ENCODE peak calls at places on chromosome 7, in four cellular contexts. W is NCI-H1417; Z is Panc1; M is naive thymus-derived CD8-positive, alpha-beta T cell. X is an unnamed sample.

GRCh38 chr7:134454277-134454676 is 4.6 kb downstream of the AKR1B1 start:
- DNase-seq in M (no peak), Z (no peak), W (no peak), X (no peak)

GRCh38 chr7:104650991-104651680 is 322.7 kb downstream of the LHFPL3 start:
- DNase-seq in W (no peak), Z (no peak), M (no peak), X (no peak)

GRCh38 chr7:15459018-15459621 is 102.7 kb downstream of the AGMO start:
- DNase-seq in M (no peak), W (no peak), Z (no peak), X (peak)

GRCh38 chr7:135291809-135292253 is 58.2 kb downstream of the STRA8 start:
- DNase-seq in M (no peak), Z (peak), W (no peak), X (peak)

GRCh38 chr7:108002726-108003590 is at the start of gene LAMB1:
- DNase-seq in M (no peak), Z (no peak), W (peak), X (peak)

GRCh38 chr7:141674702-141675101 is 27.3 kb downstream of the DENND11 start:
- DNase-seq in Z (no peak), M (no peak), W (no peak), X (no peak)

GRCh38 chr7:155450558-155450827 is 7.4 kb upstream of the EN2 start:
- DNase-seq in Z (no peak), M (no peak), W (no peak), X (no peak)

GRCh38 chr7:158097106-158097505 is 490.5 kb downstream of the PTPRN2 start:
- DNase-seq in M (no peak), W (no peak), Z (no peak), X (no peak)

GRCh38 chr7:19930851-19931250 is 157.4 kb upstream of the TMEM196 start:
- DNase-seq in M (no peak), W (no peak), Z (no peak), X (no peak)

GRCh38 chr7:28588606-28589005 is 176.3 kb downstream of the CREB5 start:
- DNase-seq in W (no peak), M (no peak), Z (no peak), X (no peak)

GRCh38 chr7:6175642-6176041 is 96.8 kb downstream of the CYTH3 start:
- DNase-seq in Z (no peak), M (no peak), W (no peak), X (peak)

GRCh38 chr7:70668606-70669358 is 463.2 kb upstream of the GALNT17 start:
- DNase-seq in W (no peak), Z (no peak), M (no peak), X (peak)

GRCh38 chr7:27176343-27176731 is 2.2 kb upstream of the HOXA10 start:
- DNase-seq in W (no peak), Z (no peak), M (no peak), X (no peak)

GRCh38 chr7:25803117-25803887 is 348.7 kb upstream of the NFE2L3 start:
- DNase-seq in W (no peak), M (no peak), Z (no peak), X (no peak)

GRCh38 chr7:50684702-50685074 is 98.0 kb downstream of the GRB10 start:
- DNase-seq in M (no peak), Z (no peak), W (no peak), X (no peak)

GRCh38 chr7:92255308-92255707 is 9.5 kb downstream of the ANKIB1 start:
- DNase-seq in Z (no peak), W (no peak), M (no peak), X (peak)

GRCh38 chr7:68185641-68186040 is 1189.0 kb downstream of the TYW1 start:
- DNase-seq in W (peak), M (no peak), Z (no peak), X (no peak)

GRCh38 chr7:105648561-105649401 is 67.5 kb upstream of the EFCAB10 start:
- DNase-seq in M (no peak), Z (no peak), W (peak), X (peak)

GRCh38 chr7:132783824-132784223 is 207.6 kb upstream of the PLXNA4 start:
- DNase-seq in W (peak), Z (no peak), M (no peak), X (peak)

GRCh38 chr7:74032191-74032490 is 4.2 kb downstream of the ELN start:
- DNase-seq in Z (no peak), W (no peak), M (no peak), X (peak)

GRCh38 chr7:42214063-42214679 is 22.8 kb downstream of the GLI3 start:
- DNase-seq in Z (no peak), W (no peak), M (no peak), X (no peak)

GRCh38 chr7:94432799-94433198 is 38.1 kb downstream of the COL1A2 start:
- DNase-seq in W (no peak), M (no peak), Z (no peak), X (no peak)

GRCh38 chr7:54839538-54840213 is 80.7 kb upstream of the SEC61G start:
- DNase-seq in Z (no peak), W (no peak), M (no peak), X (peak)

GRCh38 chr7:98348726-98349474 is 52.0 kb downstream of the BAIAP2L1 start:
- DNase-seq in M (no peak), W (no peak), Z (no peak), X (no peak)

GRCh38 chr7:45151131-45151684 is 6.4 kb upstream of the RAMP3 start:
- DNase-seq in W (no peak), Z (no peak), M (no peak), X (no peak)

X was measured in A172.